ENCODE peak calls at places on chromosomes 11 and 22, in four cellular contexts. Q is body of pancreas, D is HS-27A, O is cardiac fibroblast. A is an unnamed sample.

GRCh38 chr11:102390667-102391449 is 43.8 kb downstream of the BIRC2 start:
- DNase-seq in D (no peak), O (peak; percentile 76), Q (peak; percentile 67), A (peak; percentile 56)

GRCh38 chr22:37112084-37112728 is 2.7 kb upstream of the TMPRSS6 start:
- DNase-seq in O (no peak), Q (no peak), D (no peak), A (no peak)

GRCh38 chr11:117064275-117064674 is 34.0 kb downstream of the SIK3 start:
- DNase-seq in D (no peak), O (peak; percentile 64), Q (no peak), A (no peak)

GRCh38 chr22:27460596-27461347 is 340.8 kb downstream of the MN1 start:
- DNase-seq in O (peak; percentile 56), Q (no peak), D (no peak), A (no peak)

GRCh38 chr22:28774378-28774777 is 1.9 kb downstream of the CCDC117 start:
- DNase-seq in O (no peak), Q (no peak), D (no peak), A (no peak)

GRCh38 chr22:36871669-36872081 is 10.9 kb downstream of the NCF4 start:
- DNase-seq in D (no peak), Q (no peak), O (no peak), A (no peak)

GRCh38 chr11:3153291-3153861 is 11.7 kb downstream of the OSBPL5 start:
- DNase-seq in D (no peak), Q (no peak), O (peak; percentile 80), A (no peak)

GRCh38 chr22:49201046-49201970 is 626.4 kb downstream of the BRD1 start:
- DNase-seq in D (no peak), O (no peak), Q (peak; percentile 2), A (no peak)

GRCh38 chr11:123560001-123560400 is 94.4 kb downstream of the SCN3B start:
- DNase-seq in O (peak; percentile 75), Q (peak; percentile 53), D (no peak), A (no peak)

GRCh38 chr22:44837481-44837880 is 85.1 kb downstream of the ARHGAP8 start:
- DNase-seq in D (no peak), Q (no peak), O (no peak), A (no peak)

GRCh38 chr11:109027851-109028250 is 363.0 kb downstream of the DDX10 start:
- DNase-seq in Q (no peak), D (no peak), O (no peak), A (no peak)

GRCh38 chr11:134382830-134383229 is 29.2 kb downstream of the B3GAT1 start:
- DNase-seq in O (no peak), Q (no peak), D (no peak), A (no peak)

GRCh38 chr11:114166897-114167323 is 107.4 kb downstream of the ZBTB16 start:
- DNase-seq in Q (no peak), D (no peak), O (peak; percentile 95), A (peak; percentile 64)